ENCODE peak calls at places on chromosomes 6 and 20, in four cellular contexts. Z is AG09309, M is breast epithelium, I is foreskin fibroblast. F is an unnamed sample.

GRCh38 chr6:160041608-160042007 is 72.7 kb downstream of the IGF2R start:
- DNase-seq in Z (peak), M (peak), I (peak), F (peak)

GRCh38 chr20:22341508-22341907 is 242.9 kb downstream of the FOXA2 start:
- DNase-seq in Z (no peak), M (no peak), I (peak), F (no peak)

GRCh38 chr6:33298773-33299236 is at the start of gene RGL2:
- DNase-seq in Z (no peak), M (peak), I (peak), F (no peak)

GRCh38 chr6:21258665-21259064 is 334.9 kb upstream of the SOX4 start:
- DNase-seq in Z (no peak), M (no peak), I (no peak), F (no peak)

GRCh38 chr6:13411484-13411883 is 75.9 kb downstream of the GFOD1 start:
- DNase-seq in Z (no peak), M (no peak), I (no peak), F (no peak)

GRCh38 chr20:45094201-45094600 is 6.7 kb downstream of the KCNS1 start:
- DNase-seq in Z (no peak), M (no peak), I (no peak), F (no peak)

GRCh38 chr6:155274106-155274505 is 10.3 kb downstream of the CLDN20 start:
- DNase-seq in Z (no peak), M (no peak), I (no peak), F (peak)

GRCh38 chr6:45293306-45293705 is 34.8 kb upstream of the RUNX2 start:
- DNase-seq in Z (no peak), M (no peak), I (no peak), F (no peak)

GRCh38 chr20:10982692-10983091 is 308.9 kb upstream of the JAG1 start:
- DNase-seq in Z (peak), M (no peak), I (peak), F (peak)

DNA sequence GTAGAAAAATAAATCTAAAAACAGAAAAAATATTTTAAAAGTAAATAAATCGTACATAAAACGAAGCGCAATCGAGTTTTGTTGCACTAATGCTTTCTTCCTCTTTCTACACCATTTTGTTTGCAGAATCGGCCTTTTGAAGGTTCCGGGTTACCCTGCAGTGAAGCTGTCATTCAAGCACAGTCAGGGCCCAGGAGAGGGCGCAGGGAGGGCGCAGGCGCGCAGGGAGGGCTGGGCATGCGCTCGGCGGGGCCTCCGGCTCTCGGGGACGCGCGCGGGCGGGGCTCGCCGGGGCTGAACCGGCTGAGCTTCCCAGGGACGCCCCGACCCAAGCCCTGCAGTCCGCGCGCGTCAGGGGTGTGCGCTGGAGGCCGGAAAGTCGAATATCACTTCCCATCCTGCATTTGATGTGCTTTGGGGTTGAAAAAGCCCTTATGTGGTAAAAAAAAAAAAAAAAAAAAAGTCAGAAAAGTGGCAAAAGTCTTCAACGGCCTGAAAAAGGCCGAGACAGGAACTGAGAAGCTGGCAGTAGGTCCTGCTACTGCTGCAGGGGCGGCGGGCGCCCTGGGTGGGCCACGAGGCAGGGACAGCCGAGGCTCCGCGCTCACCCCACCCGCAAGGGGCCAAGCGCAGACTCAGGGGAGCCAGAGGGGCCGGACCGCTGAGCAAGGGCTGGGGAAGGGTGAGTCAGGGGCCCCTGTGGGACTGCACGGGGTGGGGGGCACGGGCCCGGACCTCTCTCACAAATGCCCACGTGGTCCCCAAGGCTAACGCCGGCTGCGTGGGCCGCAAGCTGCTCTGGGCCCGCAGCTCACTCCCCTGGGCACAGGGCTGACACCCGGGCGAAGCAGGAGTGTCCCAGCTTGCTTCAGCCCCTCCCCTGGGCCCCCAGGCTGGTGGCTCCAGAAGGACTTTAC is 40.5 kb downstream of the THBS2 start:
- DNase-seq in Z (no peak), M (peak), I (peak), F (peak)
- H3K4me3 ChIP-seq in Z (no peak), M (peak), I (peak), F (peak)

GRCh38 chr6:166929534-166930189 is 26.7 kb downstream of the RNASET2 start:
- DNase-seq in Z (no peak), M (no peak), I (no peak), F (no peak)
- TF ChIP-seq CTCF in Z (no peak), M (no peak), I (no peak), F (peak)

DNA sequence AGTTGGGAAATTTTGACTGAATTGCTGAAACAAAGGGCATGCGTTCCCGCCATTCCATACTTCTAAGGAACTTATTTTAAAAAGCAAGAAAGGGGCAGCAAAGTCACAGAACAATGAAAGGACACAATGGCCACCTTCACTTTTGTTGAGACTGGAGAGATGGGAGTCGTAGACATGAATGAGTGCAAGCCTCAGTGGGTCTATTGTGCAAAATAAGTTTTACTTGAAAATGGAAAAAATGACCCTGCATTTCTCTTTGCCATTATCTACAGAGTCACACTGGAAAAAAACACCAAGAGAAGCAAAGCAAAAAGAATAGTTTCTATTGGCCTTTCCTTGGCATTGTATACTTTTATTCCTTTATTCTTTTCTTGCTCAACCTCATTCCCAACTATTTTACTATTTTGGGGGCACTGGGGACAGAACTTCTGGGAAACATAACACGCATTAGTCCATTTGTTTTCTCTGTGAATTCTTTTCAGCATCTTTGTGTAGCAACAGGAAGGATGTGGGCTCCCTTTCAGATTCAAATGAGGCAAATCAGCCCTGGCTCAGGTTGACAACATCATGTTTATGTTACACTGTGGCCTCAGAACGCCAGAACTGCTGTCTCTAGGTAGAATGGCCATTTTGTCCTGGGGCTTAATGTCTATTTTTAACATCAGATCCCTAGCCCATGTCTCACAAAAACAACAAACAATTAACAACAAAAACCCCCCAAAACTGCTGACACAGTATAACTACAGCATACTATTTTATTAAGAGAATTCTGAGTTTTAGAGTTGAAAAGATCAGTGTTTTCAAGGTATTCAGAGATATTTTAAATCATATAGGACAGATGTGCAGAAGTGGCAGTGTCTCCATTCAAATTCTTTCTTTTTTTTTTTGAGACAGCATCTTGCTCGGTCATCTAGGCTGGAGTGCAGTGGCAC is 122.2 kb downstream of the FYN start:
- DNase-seq in Z (no peak), M (no peak), I (no peak), F (no peak)
- H3K4me3 ChIP-seq in Z (no peak), M (no peak), I (no peak), F (no peak)

GRCh38 chr6:137162692-137163303 is 10.6 kb downstream of the IL22RA2 start:
- DNase-seq in Z (no peak), M (no peak), I (no peak), F (no peak)

GRCh38 chr6:137166247-137167098 is 7.0 kb downstream of the IL22RA2 start:
- DNase-seq in Z (no peak), M (no peak), I (no peak), F (no peak)

GRCh38 chr6:137167702-137168377 is 5.6 kb downstream of the IL22RA2 start:
- DNase-seq in Z (no peak), M (no peak), I (no peak), F (no peak)

GRCh38 chr6:137163732-137164318 is 9.6 kb downstream of the IL22RA2 start:
- DNase-seq in Z (no peak), M (no peak), I (no peak), F (no peak)

DNA sequence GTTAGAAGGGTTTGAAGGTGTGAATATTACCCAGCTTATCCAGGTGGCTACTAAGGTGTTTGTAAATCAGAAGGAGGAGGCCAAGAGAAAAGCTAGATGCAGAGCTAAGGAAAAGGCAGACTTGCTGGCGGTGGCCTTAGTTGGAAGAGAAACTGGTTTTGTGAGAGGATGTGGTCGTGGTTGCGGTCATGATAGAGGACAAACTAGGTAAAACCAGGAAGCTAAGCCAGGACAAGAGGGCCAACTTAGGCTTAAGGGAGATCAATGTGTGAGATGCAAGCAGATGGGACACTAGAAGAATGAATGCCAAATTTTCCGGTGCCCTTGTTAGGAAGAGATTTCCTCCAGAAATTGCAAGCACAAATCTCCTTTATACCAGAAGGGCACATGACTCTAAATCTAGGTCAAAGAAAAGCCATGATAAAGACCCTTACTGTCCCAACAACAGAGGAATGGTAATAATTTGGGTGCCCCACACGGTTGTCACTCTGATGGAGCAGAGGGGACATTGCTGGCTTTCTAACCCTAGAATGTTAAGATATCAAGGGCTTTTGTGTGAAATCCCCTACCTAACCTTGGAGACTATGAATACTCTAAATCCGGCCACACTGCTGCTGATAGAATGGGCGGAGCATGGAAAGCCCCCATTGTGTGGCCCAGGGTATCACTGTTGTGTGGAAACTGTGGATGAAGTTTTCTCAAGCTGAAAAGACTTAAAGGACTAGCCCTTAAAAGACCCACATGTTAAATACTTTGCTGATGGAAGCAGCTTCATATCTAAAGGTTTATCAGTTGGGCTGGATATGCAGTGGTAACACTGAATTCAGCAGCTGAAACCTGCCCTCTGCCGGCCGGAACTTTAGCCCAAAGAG is 7.8 kb downstream of the IL22RA2 start:
- DNase-seq in Z (no peak), M (no peak), I (no peak), F (no peak)
- TF ChIP-seq CTCF in Z (peak), M (no peak), I (no peak), F (no peak)

GRCh38 chr6:31777667-31778050 is 531 bp upstream of the VWA7 start:
- DNase-seq in Z (no peak), M (no peak), I (no peak), F (no peak)
- H3K4me3 ChIP-seq in Z (no peak), M (no peak), I (no peak), F (no peak)

DNA sequence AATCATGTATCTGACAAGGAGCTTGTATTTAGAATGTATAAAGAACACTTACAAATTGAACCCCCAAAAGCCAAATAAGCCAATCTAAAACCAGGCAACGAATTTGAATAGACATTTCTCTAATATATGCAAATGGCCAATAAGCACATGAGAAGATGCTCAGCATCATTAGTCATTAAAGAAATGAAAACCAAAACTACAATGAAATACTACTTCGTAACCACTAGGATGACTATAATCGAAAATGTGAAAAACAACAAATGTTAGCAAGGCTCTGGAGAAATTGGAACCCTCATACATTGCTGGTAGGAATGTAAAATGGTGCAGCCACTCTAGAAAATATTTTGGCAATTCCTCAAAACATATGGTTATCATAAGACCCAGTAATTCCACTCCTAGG is 105.8 kb upstream of the TOP1 start:
- DNase-seq in Z (no peak), M (no peak), I (no peak), F (no peak)
- TF ChIP-seq CTCF in Z (no peak), M (no peak), I (no peak), F (no peak)

GRCh38 chr6:35727206-35727934 is 9.5 kb upstream of the ARMC12 start:
- DNase-seq in Z (no peak), M (peak), I (peak), F (no peak)

GRCh38 chr6:35724471-35724870 is 12.4 kb upstream of the ARMC12 start:
- DNase-seq in Z (no peak), M (no peak), I (no peak), F (no peak)

GRCh38 chr6:35724059-35724458 is 12.8 kb upstream of the ARMC12 start:
- DNase-seq in Z (no peak), M (no peak), I (no peak), F (no peak)

GRCh38 chr6:35725081-35725708 is 11.6 kb upstream of the ARMC12 start:
- DNase-seq in Z (no peak), M (no peak), I (no peak), F (no peak)

GRCh38 chr6:35725721-35726438 is 11.0 kb upstream of the ARMC12 start:
- DNase-seq in Z (no peak), M (peak), I (peak), F (no peak)
- H3K4me3 ChIP-seq in Z (no peak), M (peak), I (no peak), F (no peak)